ENCODE peak calls at places on chromosomes 13 and 19, in ten cellular contexts. P, A, I, J, W, Y, G, U, L and R are unnamed samples.
A peak's percentile ranks its signal among the peaks of the same experiment; 100 is the strongest.

GRCh38 chr13:29266743-29267142 is 328.7 kb downstream of the SLC7A1 start:
- DNase-seq in P (no peak), A (no peak), I (no peak), J (no peak), W (no peak), Y (no peak), G (no peak), U (no peak), L (no peak), R (no peak)

GRCh38 chr13:91272235-91272777 is 75.2 kb upstream of the MIR17HG start:
- DNase-seq in P (no peak), A (no peak), I (no peak), J (no peak), W (no peak), Y (no peak), G (no peak), U (no peak), L (no peak), R (no peak)

GRCh38 chr13:113144255-113144629 is 14.2 kb upstream of the PROZ start:
- DNase-seq in P (no peak), A (no peak), I (no peak), J (no peak), W (no peak), Y (no peak), G (no peak), U (no peak), L (no peak), R (no peak)

GRCh38 chr19:19597809-19598306 is 20.6 kb downstream of the PBX4 start:
- DNase-seq in P (peak; percentile 66), A (no peak), I (no peak), J (peak; percentile 18), W (no peak), Y (no peak), G (no peak), U (peak; percentile 62), L (no peak), R (no peak)

GRCh38 chr13:83546476-83546875 is 335.8 kb downstream of the SLITRK1 start:
- DNase-seq in P (no peak), A (peak; percentile 5), I (no peak), J (no peak), W (no peak), Y (no peak), G (no peak), U (no peak), L (no peak), R (no peak)

GRCh38 chr13:100439247-100439955 is 149.2 kb downstream of the GGACT start:
- DNase-seq in P (no peak), A (no peak), I (no peak), J (no peak), W (peak; percentile 86), Y (no peak), G (peak; percentile 48), U (no peak), L (no peak), R (no peak)

GRCh38 chr13:51257187-51257586 is 35.0 kb downstream of the FAM124A start:
- DNase-seq in P (no peak), A (no peak), I (no peak), J (no peak), W (no peak), Y (no peak), G (no peak), U (no peak), L (no peak), R (no peak)

GRCh38 chr13:68257111-68257842 is 1027.1 kb upstream of the PCDH9 start:
- DNase-seq in P (no peak), A (no peak), I (peak; percentile 73), J (no peak), W (no peak), Y (no peak), G (no peak), U (no peak), L (peak; percentile 6), R (no peak)

GRCh38 chr13:44470623-44471562 is 97.3 kb downstream of the SERP2 start:
- DNase-seq in P (no peak), A (peak; percentile 45), I (no peak), J (no peak), W (peak; percentile 14), Y (no peak), G (no peak), U (no peak), L (peak; percentile 34), R (no peak)

GRCh38 chr19:29878973-29879654 is 62.9 kb upstream of the URI1 start:
- DNase-seq in P (no peak), A (peak; percentile 19), I (peak; percentile 48), J (no peak), W (no peak), Y (no peak), G (peak; percentile 26), U (no peak), L (no peak), R (no peak)

GRCh38 chr19:28313633-28314032 is 899.3 kb downstream of the UQCRFS1 start:
- DNase-seq in P (no peak), A (peak; percentile 85), I (no peak), J (no peak), W (no peak), Y (no peak), G (no peak), U (no peak), L (no peak), R (no peak)

GRCh38 chr13:76293346-76293745 is 592.9 kb downstream of the KCTD12 start:
- DNase-seq in P (no peak), A (peak; percentile 81), I (no peak), J (no peak), W (no peak), Y (no peak), G (no peak), U (no peak), L (no peak), R (no peak)

GRCh38 chr19:30512748-30513389 is 140.7 kb downstream of the ZNF536 start:
- DNase-seq in P (no peak), A (no peak), I (no peak), J (no peak), W (peak; percentile 33), Y (no peak), G (no peak), U (no peak), L (no peak), R (no peak)

GRCh38 chr19:15014579-15014978 is 34.7 kb upstream of the CASP14 start:
- DNase-seq in P (no peak), A (peak; percentile 2), I (peak; percentile 34), J (no peak), W (no peak), Y (no peak), G (no peak), U (no peak), L (no peak), R (no peak)

GRCh38 chr19:12872941-12873890 is 8.0 kb downstream of the DNASE2 start:
- DNase-seq in P (peak; percentile 85), A (peak; percentile 71), I (peak; percentile 66), J (peak; percentile 38), W (no peak), Y (no peak), G (no peak), U (peak; percentile 28), L (no peak), R (peak; percentile 39)

GRCh38 chr19:869245-870177 is 10.0 kb downstream of the CFD start:
- DNase-seq in P (no peak), A (peak; percentile 96), I (no peak), J (no peak), W (no peak), Y (peak; percentile 58), G (no peak), U (no peak), L (no peak), R (no peak)

GRCh38 chr19:3411636-3412035 is 45.3 kb downstream of the NFIC start:
- DNase-seq in P (no peak), A (no peak), I (no peak), J (no peak), W (no peak), Y (no peak), G (no peak), U (no peak), L (no peak), R (no peak)

GRCh38 chr19:13150187-13150918 is at the start of the genes IER2 and STX10:
- DNase-seq in P (peak; percentile 96), A (peak; percentile 97), I (peak; percentile 84), J (peak; percentile 92), W (peak; percentile 78), Y (peak; percentile 92), G (peak; percentile 93), U (peak; percentile 91), L (peak; percentile 94), R (peak; percentile 86)

GRCh38 chr13:105982219-105982618 is 553.2 kb downstream of the EFNB2 start:
- DNase-seq in P (no peak), A (no peak), I (no peak), J (no peak), W (no peak), Y (no peak), G (no peak), U (no peak), L (no peak), R (no peak)

GRCh38 chr13:47603365-47603764 is 397.7 kb downstream of the SUCLA2 start:
- DNase-seq in P (no peak), A (no peak), I (no peak), J (no peak), W (no peak), Y (no peak), G (no peak), U (no peak), L (no peak), R (no peak)

GRCh38 chr13:85985791-85986190 is 186.6 kb upstream of the SLITRK6 start:
- DNase-seq in P (no peak), A (peak; percentile 10), I (no peak), J (no peak), W (no peak), Y (no peak), G (no peak), U (no peak), L (peak; percentile 67), R (no peak)

GRCh38 chr13:46577656-46578589 is 25.0 kb downstream of the LRCH1 start:
- DNase-seq in P (no peak), A (no peak), I (no peak), J (no peak), W (no peak), Y (no peak), G (peak; percentile 50), U (no peak), L (no peak), R (no peak)

GRCh38 chr19:8257052-8257443 is 47.9 kb downstream of the CERS4 start:
- DNase-seq in P (no peak), A (peak; percentile 25), I (no peak), J (no peak), W (no peak), Y (no peak), G (no peak), U (no peak), L (no peak), R (no peak)

GRCh38 chr19:3494559-3494958 is 5.9 kb downstream of the DOHH start:
- DNase-seq in P (peak; percentile 73), A (no peak), I (no peak), J (peak; percentile 65), W (no peak), Y (no peak), G (no peak), U (no peak), L (no peak), R (no peak)

GRCh38 chr13:29810145-29810742 is 40.2 kb downstream of the UBL3 start:
- DNase-seq in P (no peak), A (peak; percentile 42), I (no peak), J (no peak), W (no peak), Y (no peak), G (no peak), U (no peak), L (no peak), R (no peak)

GRCh38 chr19:55526216-55527196 is 10.4 kb downstream of the SBK2 start:
- DNase-seq in P (no peak), A (peak; percentile 86), I (no peak), J (no peak), W (no peak), Y (no peak), G (peak; percentile 63), U (no peak), L (no peak), R (no peak)

GRCh38 chr19:46115396-46116109 is 8.9 kb downstream of the IGFL3 start:
- DNase-seq in P (peak; percentile 23), A (peak; percentile 33), I (no peak), J (peak; percentile 36), W (no peak), Y (no peak), G (no peak), U (no peak), L (no peak), R (no peak)

GRCh38 chr19:35347171-35347929 is at the start of gene FFAR1:
- DNase-seq in P (peak; percentile 57), A (no peak), I (no peak), J (peak; percentile 45), W (no peak), Y (no peak), G (no peak), U (peak; percentile 27), L (no peak), R (no peak)